ENCODE peak calls at places on chromosomes 16 and 17, in ten cellular contexts. M is ACHN, P is AG09319, F is dorsolateral prefrontal cortex, H is neural crest cell, D is NCI-H1092 treated with DMSO at 0.1 percent for 48 hours, X is mammary epithelial cell, Y is fibroblast of pulmonary artery, V is GM19239, N is hypothalamus. E is an unnamed sample.

GRCh38 chr17:41645371-41646063 is 21.1 kb upstream of the KRT17 start:
- DNase-seq in V (no peak), Y (peak; percentile 58), N (no peak), P (no peak), M (peak; percentile 35), D (no peak), X (peak; percentile 73), F (no peak), H (no peak), E (no peak)

GRCh38 chr17:836154-836553 is 54.0 kb downstream of the MRM3 start:
- DNase-seq in D (no peak), M (peak; percentile 15), Y (peak; percentile 21), V (no peak), N (no peak), P (peak; percentile 83), X (no peak), H (no peak), F (no peak), E (no peak)

GRCh38 chr16:75742424-75743047 is 16.2 kb upstream of the CPHXL start:
- DNase-seq in N (no peak), H (no peak), X (no peak), V (no peak), M (peak; percentile 15), P (no peak), Y (no peak), F (no peak), D (no peak), E (no peak)

GRCh38 chr17:4859816-4860625 is 26.9 kb downstream of the MINK1 start:
- DNase-seq in Y (peak; percentile 33), X (no peak), P (no peak), H (no peak), M (no peak), V (no peak), D (no peak), N (no peak), F (no peak), E (no peak)

GRCh38 chr17:8124350-8125195 is 667 bp upstream of the HES7 start:
- DNase-seq in X (no peak), P (no peak), V (no peak), H (peak; percentile 13), Y (no peak), F (peak; percentile 37), M (peak; percentile 48), N (no peak), D (no peak), E (no peak)

GRCh38 chr16:49500211-49500610 is 126.6 kb downstream of the C16orf78 start:
- DNase-seq in X (no peak), P (no peak), F (no peak), N (no peak), Y (no peak), H (no peak), V (no peak), M (no peak), D (no peak), E (no peak)

GRCh38 chr16:16154292-16154951 is 68.9 kb downstream of the ABCC6 start:
- DNase-seq in H (no peak), P (no peak), N (no peak), M (no peak), D (no peak), F (no peak), X (no peak), Y (no peak), V (no peak), E (no peak)

GRCh38 chr17:83084214-83084613 is 4.8 kb downstream of the METRNL start:
- DNase-seq in M (no peak), V (no peak), D (no peak), P (no peak), N (no peak), H (no peak), F (no peak), X (no peak), Y (no peak), E (no peak)

GRCh38 chr16:26642047-26642664 is 424.6 kb upstream of the C16orf82 start:
- DNase-seq in Y (no peak), M (no peak), H (no peak), X (no peak), D (no peak), N (no peak), P (no peak), V (no peak), F (no peak), E (no peak)

GRCh38 chr16:48681520-48681919 is 71.5 kb upstream of the N4BP1 start:
- DNase-seq in V (no peak), X (no peak), F (no peak), N (no peak), H (no peak), D (no peak), Y (no peak), M (no peak), P (no peak), E (no peak)

GRCh38 chr16:74249281-74249680 is 47.3 kb upstream of the PSMD7 start:
- DNase-seq in P (no peak), M (no peak), V (no peak), D (peak; percentile 41), Y (no peak), H (no peak), X (no peak), N (no peak), F (no peak), E (no peak)

GRCh38 chr17:67544364-67544763 is 167.3 kb downstream of the PITPNC1 start:
- DNase-seq in X (no peak), H (no peak), N (no peak), Y (no peak), P (no peak), V (no peak), F (peak; percentile 63), M (no peak), D (peak; percentile 43), E (no peak)

GRCh38 chr17:64572682-64573154 is 65.9 kb downstream of the CEP95 start:
- DNase-seq in H (no peak), P (no peak), N (no peak), F (no peak), M (peak; percentile 24), Y (peak; percentile 78), D (no peak), V (no peak), X (no peak), E (no peak)

GRCh38 chr16:483351-484075 is 44.0 kb upstream of the CAPN15 start:
- DNase-seq in X (no peak), Y (peak; percentile 8), D (no peak), P (no peak), F (no peak), N (no peak), M (peak; percentile 54), V (no peak), H (no peak), E (no peak)

GRCh38 chr17:8611671-8612298 is 18.7 kb downstream of the MYH10 start:
- DNase-seq in N (no peak), F (no peak), Y (peak; percentile 72), X (no peak), H (no peak), P (no peak), V (no peak), M (no peak), D (no peak), E (no peak)

E was measured in occipital lobe.